ENCODE peak calls at places on chromosomes 6 and 20, in four cellular contexts. P is activated T-cell treated with anti-CD3 and anti-CD28 coated beads, Interleukin-2, amount 50 U/mL, for 72 hours; I is ACHN; B is substantia nigra. W is an unnamed sample.

GRCh38 chr6:18538315-18538714 is 151.2 kb downstream of the RNF144B start:
- DNase-seq in P (no peak), I (no peak), B (no peak), W (no peak)

GRCh38 chr20:16062661-16063591 is 510.3 kb downstream of the KIF16B start:
- DNase-seq in P (no peak), I (no peak), B (no peak), W (no peak)

GRCh38 chr6:128350416-128351254 is 169.8 kb downstream of the PTPRK start:
- DNase-seq in P (no peak), I (peak; percentile 17), B (no peak), W (no peak)

GRCh38 chr20:18654448-18654773 is 66.6 kb downstream of the DTD1 start:
- DNase-seq in P (no peak), I (no peak), B (no peak), W (no peak)

GRCh38 chr6:124064317-124065113 is 260.9 kb downstream of the NKAIN2 start:
- DNase-seq in P (no peak), I (no peak), B (no peak), W (no peak)

GRCh38 chr20:58883243-58883691 is 30.8 kb downstream of the GNAS start:
- DNase-seq in P (no peak), I (no peak), B (no peak), W (no peak)

GRCh38 chr6:52317841-52318581 is 33.5 kb upstream of the MCM3 start:
- DNase-seq in P (no peak), I (peak; percentile 8), B (no peak), W (no peak)

GRCh38 chr6:126546771-126547170 is 206.9 kb downstream of the CENPW start:
- DNase-seq in P (no peak), I (no peak), B (no peak), W (no peak)

GRCh38 chr20:40493551-40493950 is 195.5 kb downstream of the MAFB start:
- DNase-seq in P (no peak), I (no peak), B (no peak), W (no peak)

GRCh38 chr6:130158061-130158460 is 64.7 kb downstream of the SAMD3 start:
- DNase-seq in P (no peak), I (no peak), B (no peak), W (no peak)

GRCh38 chr6:34170341-34170740 is 24.5 kb upstream of the GRM4 start:
- DNase-seq in P (no peak), I (no peak), B (no peak), W (no peak)

GRCh38 chr20:52348434-52348833 is 156.9 kb upstream of the ZFP64 start:
- DNase-seq in P (no peak), I (no peak), B (no peak), W (no peak)